ENCODE peak calls at places on chromosomes 11 and 22, in six cellular contexts. E is AG09309, S is GM10248, V is mesothelial cell of epicardium, Y is PC-3, G is vagina. Z is an unnamed sample.

GRCh38 chr11:11604340-11604992 is 17.3 kb downstream of the GALNT18 start:
- DNase-seq in E (no peak), S (no peak), V (no peak), Y (no peak), G (no peak), Z (no peak)

GRCh38 chr11:59511675-59512074 is 336 bp downstream of the OR4D9 start:
- DNase-seq in E (no peak), S (no peak), V (no peak), Y (no peak), G (no peak), Z (no peak)

GRCh38 chr11:130063398-130063797 is 6.3 kb upstream of the APLP2 start:
- DNase-seq in E (no peak), S (no peak), V (no peak), Y (no peak), G (no peak), Z (no peak)

GRCh38 chr11:23797624-23798419 is 699.0 kb upstream of the LUZP2 start:
- DNase-seq in E (no peak), S (no peak), V (no peak), Y (peak; percentile 13), G (no peak), Z (no peak)

GRCh38 chr22:42648368-42649260 is 578 bp downstream of the CYB5R3 start:
- DNase-seq in E (no peak), S (no peak), V (no peak), Y (peak; percentile 37), G (no peak), Z (peak; percentile 47)

GRCh38 chr11:44094260-44094868 is 1.1 kb upstream of the EXT2 start:
- DNase-seq in E (peak; percentile 52), S (peak; percentile 75), V (peak; percentile 69), Y (peak; percentile 88), G (no peak), Z (peak; percentile 47)

GRCh38 chr11:11691296-11692141 is 69.7 kb upstream of the GALNT18 start:
- DNase-seq in E (no peak), S (no peak), V (no peak), Y (no peak), G (no peak), Z (no peak)

GRCh38 chr11:66883021-66883968 is 26.4 kb downstream of the LRFN4 start:
- DNase-seq in E (peak; percentile 34), S (peak; percentile 71), V (no peak), Y (peak; percentile 88), G (no peak), Z (no peak)

GRCh38 chr11:104705475-104706195 is 192.6 kb downstream of the CASP12 start:
- DNase-seq in E (no peak), S (peak; percentile 18), V (no peak), Y (peak; percentile 12), G (no peak), Z (no peak)

GRCh38 chr11:56624661-56625110 is 10.0 kb upstream of the OR5M1 start:
- DNase-seq in E (peak; percentile 10), S (no peak), V (no peak), Y (peak; percentile 86), G (no peak), Z (no peak)

GRCh38 chr11:23959466-23959865 is 537.4 kb upstream of the LUZP2 start:
- DNase-seq in E (no peak), S (no peak), V (no peak), Y (no peak), G (no peak), Z (no peak)

GRCh38 chr22:36536717-36537116 is 7.8 kb upstream of the EIF3D start:
- DNase-seq in E (no peak), S (no peak), V (no peak), Y (no peak), G (no peak), Z (no peak)

GRCh38 chr22:42371112-42371900 is 60.9 kb downstream of the NFAM1 start:
- DNase-seq in E (no peak), S (no peak), V (no peak), Y (no peak), G (no peak), Z (no peak)

GRCh38 chr22:38124236-38124974 is 13.9 kb upstream of the BAIAP2L2 start:
- DNase-seq in E (no peak), S (no peak), V (no peak), Y (no peak), G (no peak), Z (no peak)

GRCh38 chr11:26865703-26866102 is 128.2 kb upstream of the FIBIN start:
- DNase-seq in E (no peak), S (no peak), V (no peak), Y (no peak), G (no peak), Z (no peak)

GRCh38 chr11:27699242-27699925 is 871 bp downstream of the BDNF start:
- DNase-seq in E (no peak), S (peak; percentile 18), V (no peak), Y (peak; percentile 50), G (no peak), Z (no peak)

GRCh38 chr11:132858203-132858602 is 674.1 kb downstream of the OPCML start:
- DNase-seq in E (no peak), S (no peak), V (no peak), Y (no peak), G (no peak), Z (no peak)

GRCh38 chr11:77446911-77447629 is 26.8 kb downstream of the PAK1 start:
- DNase-seq in E (no peak), S (no peak), V (no peak), Y (peak; percentile 12), G (no peak), Z (no peak)

GRCh38 chr11:2930705-2931415 is 1.6 kb upstream of the PHLDA2 start:
- DNase-seq in E (no peak), S (peak; percentile 82), V (peak; percentile 27), Y (peak; percentile 84), G (no peak), Z (no peak)

GRCh38 chr11:64289011-64289564 is 2.0 kb upstream of the KCNK4 start:
- DNase-seq in E (no peak), S (no peak), V (no peak), Y (no peak), G (no peak), Z (no peak)

GRCh38 chr22:29023172-29023796 is 38.3 kb downstream of the C22orf31 start:
- DNase-seq in E (no peak), S (no peak), V (no peak), Y (no peak), G (no peak), Z (no peak)

GRCh38 chr22:48098243-48098935 is 1335.9 kb downstream of the TBC1D22A start:
- DNase-seq in E (no peak), S (peak; percentile 84), V (no peak), Y (no peak), G (no peak), Z (no peak)

GRCh38 chr11:35461917-35462316 is 42.6 kb upstream of the SLC1A2 start:
- DNase-seq in E (no peak), S (no peak), V (no peak), Y (no peak), G (no peak), Z (no peak)

GRCh38 chr11:64278576-64279190 is 5.8 kb downstream of the BAD start:
- DNase-seq in E (no peak), S (no peak), V (no peak), Y (no peak), G (no peak), Z (no peak)

GRCh38 chr11:38411149-38411548 is 1813.1 kb upstream of the RAG2 start:
- DNase-seq in E (no peak), S (no peak), V (no peak), Y (peak; percentile 10), G (no peak), Z (no peak)
- TF ChIP-seq CTCF in E (no peak), S (no peak), V (no peak), Y (peak; percentile 52), G (no peak), Z (no peak)

GRCh38 chr11:117219995-117220394 is 11.9 kb downstream of the PCSK7 start:
- DNase-seq in E (no peak), S (no peak), V (no peak), Y (no peak), G (no peak), Z (no peak)

GRCh38 chr11:117220568-117220967 is 11.3 kb downstream of the PCSK7 start:
- DNase-seq in E (no peak), S (no peak), V (no peak), Y (no peak), G (no peak), Z (no peak)

GRCh38 chr11:117222991-117223740 is 8.7 kb downstream of the PCSK7 start:
- DNase-seq in E (no peak), S (no peak), V (no peak), Y (no peak), G (no peak), Z (no peak)

GRCh38 chr11:117220999-117221774 is 10.7 kb downstream of the PCSK7 start:
- DNase-seq in E (no peak), S (no peak), V (no peak), Y (no peak), G (no peak), Z (no peak)

GRCh38 chr11:117221775-117222517 is 9.9 kb downstream of the PCSK7 start:
- DNase-seq in E (no peak), S (no peak), V (no peak), Y (peak; percentile 82), G (no peak), Z (no peak)
- TF ChIP-seq CTCF in E (peak; percentile 23), S (no peak), V (no peak), Y (peak; percentile 37), G (no peak), Z (no peak)

DNA sequence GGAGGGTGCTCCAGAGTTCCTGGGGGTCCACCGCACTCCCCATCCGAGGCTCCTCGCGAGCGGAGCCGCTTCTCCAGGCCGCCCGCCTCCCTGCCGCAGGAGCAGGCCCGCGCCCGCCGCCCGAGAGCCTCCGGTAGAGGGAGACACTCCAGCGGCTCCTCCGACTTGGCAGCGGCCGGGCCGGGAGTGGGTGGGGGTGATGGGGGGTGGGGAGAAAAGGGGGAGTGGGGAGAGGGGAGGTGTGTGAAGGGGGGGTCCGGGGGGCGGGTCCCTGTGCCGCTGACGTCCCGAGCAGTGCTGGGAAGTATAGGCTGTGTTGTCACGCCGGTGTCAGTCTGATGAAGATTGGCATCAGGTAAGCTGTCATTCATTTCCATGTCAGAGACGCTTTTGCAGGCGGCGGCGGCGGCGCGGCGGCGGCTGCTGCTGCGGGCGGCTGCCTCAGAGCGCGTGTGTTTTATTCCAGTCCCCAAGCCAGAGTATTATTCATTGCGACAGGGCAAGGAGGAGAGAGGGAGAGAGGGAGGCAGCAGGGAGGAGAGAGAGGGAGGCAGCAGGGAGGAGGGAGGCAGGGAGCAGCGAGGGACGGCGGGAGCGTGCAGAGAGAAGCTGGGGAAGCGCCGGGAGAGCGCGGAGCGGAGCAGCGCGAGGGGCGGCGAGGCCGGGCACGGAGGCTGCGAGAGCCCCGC is at the start of gene PKNOX2:
- DNase-seq in E (no peak), S (peak; percentile 69), V (peak; percentile 83), Y (peak; percentile 63), G (no peak), Z (peak; percentile 89)
- TF ChIP-seq CTCF in E (peak; percentile 71), S (peak; percentile 73), V (peak; percentile 39), Y (peak; percentile 54), G (peak; percentile 27), Z (peak; percentile 51)

DNA sequence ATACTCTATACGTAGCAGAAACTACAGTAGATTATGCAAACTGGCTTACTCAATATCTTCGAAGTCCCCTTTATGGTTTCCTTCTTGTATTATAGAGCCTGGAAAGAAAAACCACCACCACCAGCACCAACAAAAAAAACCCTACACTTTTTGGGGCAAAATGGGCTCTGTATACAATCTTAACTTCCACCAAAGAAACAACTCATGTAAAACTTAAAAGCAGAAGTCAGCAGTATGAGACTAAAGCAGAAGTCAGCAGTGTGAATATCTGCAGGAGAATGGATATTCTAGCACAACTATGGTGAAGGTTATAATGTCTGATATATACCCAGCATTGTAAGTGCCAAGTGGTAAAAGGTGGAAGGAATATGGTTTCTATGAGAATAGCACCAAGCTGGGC is 252.2 kb downstream of the SBF2 start:
- DNase-seq in E (no peak), S (no peak), V (no peak), Y (no peak), G (no peak), Z (no peak)
- TF ChIP-seq CTCF in E (no peak), S (no peak), V (no peak), Y (no peak), G (no peak), Z (no peak)

Z was measured in D721Med.